ENCODE peak calls at places on chromosomes 12 and 14, in six cellular contexts. S is WTC11, P is BJ, R is stomach, Q is foreskin fibroblast, K is fibroblast of the aortic adventitia. X is an unnamed sample.

GRCh38 chr12:84793558-84794367 is 118.8 kb downstream of the SLC6A15 start:
- DNase-seq in K (peak; percentile 44), R (no peak), Q (peak; percentile 61), P (no peak), S (no peak), X (no peak)

GRCh38 chr12:2834581-2835491 is at the start of gene NRIP2:
- DNase-seq in K (peak; percentile 65), P (no peak), S (peak; percentile 51), R (no peak), Q (peak; percentile 64), X (no peak)

GRCh38 chr14:72948481-72949138 is 22.3 kb downstream of the DCAF4 start:
- DNase-seq in R (peak; percentile 72), K (peak; percentile 74), Q (peak; percentile 82), P (no peak), S (peak; percentile 82), X (peak; percentile 81)

GRCh38 chr12:85385406-85385805 is 105.4 kb downstream of the ALX1 start:
- DNase-seq in P (no peak), R (no peak), S (no peak), Q (no peak), K (no peak), X (no peak)

GRCh38 chr12:117069926-117070900 is 29.0 kb downstream of the TESC start:
- DNase-seq in S (no peak), P (no peak), K (no peak), R (peak; percentile 54), Q (no peak), X (no peak)

GRCh38 chr12:76119887-76120286 is 35.4 kb upstream of the NAP1L1 start:
- DNase-seq in P (no peak), S (no peak), Q (no peak), K (no peak), R (no peak), X (no peak)

GRCh38 chr14:65847065-65847847 is 434.7 kb downstream of the FUT8 start:
- DNase-seq in K (no peak), S (no peak), P (no peak), Q (no peak), R (no peak), X (peak; percentile 10)

GRCh38 chr12:42729532-42729895 is 140.0 kb upstream of the PRICKLE1 start:
- DNase-seq in Q (no peak), P (no peak), S (no peak), K (no peak), R (no peak), X (no peak)

GRCh38 chr14:70108419-70108818 is 80.3 kb downstream of the SLC8A3 start:
- DNase-seq in Q (no peak), P (no peak), R (no peak), S (no peak), K (no peak), X (no peak)

GRCh38 chr12:2693204-2693860 is 101.4 kb upstream of the FKBP4 start:
- DNase-seq in R (no peak), Q (no peak), P (no peak), S (no peak), K (no peak), X (no peak)

GRCh38 chr14:93986972-93987371 is 10.1 kb upstream of the CCDC197 start:
- DNase-seq in S (no peak), Q (no peak), P (no peak), R (no peak), K (no peak), X (no peak)

GRCh38 chr12:97556201-97556824 is 93.7 kb downstream of the RMST start:
- DNase-seq in K (no peak), Q (no peak), R (peak; percentile 33), P (no peak), S (no peak), X (no peak)

GRCh38 chr12:89470741-89471504 is 53.7 kb downstream of the GALNT4 start:
- DNase-seq in S (no peak), R (no peak), K (peak; percentile 71), Q (peak; percentile 73), P (no peak), X (no peak)

GRCh38 chr14:95482967-95483842 is 33.2 kb downstream of the SYNE3 start:
- DNase-seq in S (no peak), Q (peak; percentile 98), R (peak; percentile 67), P (peak; percentile 94), K (peak; percentile 96), X (no peak)

GRCh38 chr12:106309671-106310313 is 7.3 kb downstream of the TCP11L2 start:
- DNase-seq in K (peak; percentile 71), R (no peak), Q (peak; percentile 71), P (peak; percentile 50), S (no peak), X (no peak)

GRCh38 chr14:90740946-90741681 is 75.1 kb downstream of the TTC7B start:
- DNase-seq in K (no peak), R (no peak), S (no peak), Q (no peak), P (no peak), X (no peak)

GRCh38 chr12:7160183-7160582 is 29.3 kb upstream of the PEX5 start:
- DNase-seq in R (no peak), K (no peak), S (no peak), P (no peak), Q (no peak), X (no peak)

GRCh38 chr14:72643317-72643801 is 250.5 kb downstream of the DPF3 start:
- DNase-seq in Q (peak; percentile 98), S (no peak), K (peak; percentile 97), R (no peak), P (peak; percentile 94), X (no peak)

GRCh38 chr12:11635341-11635740 is 14.1 kb upstream of the ETV6 start:
- DNase-seq in Q (peak; percentile 17), S (no peak), K (no peak), R (no peak), P (no peak), X (no peak)

DNA sequence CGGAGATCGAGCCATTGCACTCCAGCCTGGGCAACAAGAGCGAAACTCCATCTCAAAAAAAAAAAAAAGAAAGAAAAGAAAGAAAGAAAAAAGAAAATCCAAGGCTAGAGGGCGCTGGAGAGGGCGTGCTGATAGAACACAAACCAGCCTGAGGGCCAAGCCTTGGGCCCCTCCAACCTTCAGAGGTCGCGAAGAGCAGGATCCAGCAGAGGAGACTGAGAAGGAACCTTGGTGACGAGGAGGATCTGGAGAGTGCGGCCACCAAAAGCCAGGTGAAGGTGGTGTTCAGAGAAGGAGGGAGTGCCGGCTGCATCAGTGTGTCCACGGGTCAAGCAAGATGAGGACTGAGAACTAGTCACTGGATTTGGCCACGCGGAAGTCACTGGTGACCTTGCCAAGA is 4.1 kb upstream of the DYNC1H1 start:
- DNase-seq in R (no peak), P (no peak), S (peak; percentile 44), Q (peak; percentile 45), K (peak; percentile 32), X (no peak)
- TF ChIP-seq CTCF in R (peak; percentile 35), P (peak; percentile 56), S (peak; percentile 19), Q (peak; percentile 57), K (peak; percentile 60), X (no peak)

GRCh38 chr12:50926415-50926814 is 25.9 kb upstream of the HIGD1C start:
- DNase-seq in Q (no peak), R (no peak), K (no peak), S (no peak), P (no peak), X (no peak)

GRCh38 chr12:50924131-50924438 is 28.3 kb upstream of the HIGD1C start:
- DNase-seq in Q (no peak), P (no peak), R (no peak), K (no peak), S (no peak), X (no peak)

GRCh38 chr12:50924439-50925341 is 27.7 kb upstream of the HIGD1C start:
- DNase-seq in Q (peak; percentile 95), K (peak; percentile 98), R (peak; percentile 95), P (peak; percentile 44), S (no peak), X (peak; percentile 80)

GRCh38 chr12:50925920-50926319 is 26.4 kb upstream of the HIGD1C start:
- DNase-seq in Q (no peak), K (no peak), R (no peak), P (no peak), S (no peak), X (no peak)

GRCh38 chr12:50925342-50925651 is 27.0 kb upstream of the HIGD1C start:
- DNase-seq in P (no peak), K (peak; percentile 5), Q (peak; percentile 16), S (peak; percentile 28), R (no peak), X (no peak)
- TF ChIP-seq CTCF in P (no peak), K (no peak), Q (no peak), S (no peak), R (no peak), X (no peak)

DNA sequence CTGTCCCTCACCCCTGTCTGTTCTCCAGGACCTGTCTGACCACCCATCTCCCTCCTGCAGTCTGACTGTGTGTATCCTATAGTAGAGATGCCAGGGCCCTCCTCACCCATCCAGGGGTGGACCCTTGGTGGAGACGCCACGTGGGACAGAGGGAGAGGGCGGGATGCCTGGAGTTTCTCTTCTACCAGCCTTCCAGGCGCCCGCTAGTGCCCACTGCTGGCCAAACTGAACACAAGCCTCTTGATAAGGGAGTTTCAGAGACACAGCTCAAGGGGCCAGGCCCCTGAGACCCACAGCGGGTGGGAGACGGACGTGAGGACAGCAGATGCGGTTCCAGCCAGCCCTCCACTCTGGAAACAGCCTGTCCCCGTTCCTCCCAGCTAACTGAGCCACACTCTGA is 147.3 kb downstream of the RBM19 start:
- DNase-seq in P (no peak), Q (peak; percentile 34), K (no peak), S (peak; percentile 82), R (no peak), X (no peak)
- TF ChIP-seq CTCF in P (peak; percentile 49), Q (peak; percentile 52), K (peak; percentile 45), S (peak; percentile 60), R (no peak), X (no peak)

GRCh38 chr12:123063535-123063934 is 83.1 kb downstream of the ARL6IP4 start:
- DNase-seq in K (no peak), R (no peak), P (no peak), Q (peak; percentile 52), S (peak; percentile 76), X (no peak)

GRCh38 chr12:123065666-123066457 is 85.0 kb downstream of the PITPNM2 start:
- DNase-seq in P (no peak), R (no peak), K (no peak), Q (no peak), S (no peak), X (no peak)

GRCh38 chr12:123064356-123064755 is 83.9 kb downstream of the ARL6IP4 start:
- DNase-seq in Q (no peak), K (no peak), S (no peak), R (no peak), P (no peak), X (no peak)

GRCh38 chr12:123062682-123063426 is 82.4 kb downstream of the ARL6IP4 start:
- DNase-seq in Q (peak; percentile 89), K (peak; percentile 63), R (peak; percentile 47), P (no peak), S (no peak), X (no peak)

DNA sequence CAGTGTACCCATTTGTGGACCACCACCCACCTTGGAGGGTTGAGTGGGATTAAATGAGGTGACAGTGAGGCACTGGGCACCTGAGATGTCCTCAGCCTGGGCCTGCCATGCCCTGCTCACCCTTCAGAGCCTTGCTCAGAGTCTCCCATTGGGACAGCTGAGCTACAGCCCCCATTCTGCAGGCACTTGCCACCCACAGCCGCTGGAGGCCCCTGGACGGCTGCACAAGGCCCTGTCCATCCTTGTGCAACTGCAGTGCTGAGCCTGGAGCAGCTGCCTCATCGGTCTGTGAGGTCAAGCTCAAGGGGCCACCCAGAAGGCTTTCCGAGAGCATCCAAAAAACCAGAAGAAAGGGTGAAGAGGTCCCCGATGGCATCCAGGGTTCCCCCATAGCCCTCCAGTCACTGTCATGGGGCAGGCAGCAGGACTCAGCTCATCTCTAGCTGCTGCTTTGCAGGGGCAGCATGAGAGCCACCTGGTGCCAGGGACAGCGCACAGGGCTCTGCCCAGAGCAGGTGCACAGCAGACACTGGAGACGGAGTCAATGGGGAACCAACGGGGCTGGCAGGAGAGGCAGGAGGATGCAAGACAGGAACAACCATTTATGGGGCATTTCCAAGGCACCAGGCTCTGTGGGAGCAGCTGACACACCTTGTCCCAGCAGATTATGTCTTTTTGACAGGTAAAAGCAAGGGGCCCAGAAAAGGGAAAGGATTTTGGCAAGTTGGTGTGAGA is 84.6 kb downstream of the ARL6IP4 start:
- DNase-seq in Q (no peak), R (no peak), P (no peak), S (no peak), K (no peak), X (no peak)
- TF ChIP-seq CTCF in Q (no peak), R (no peak), P (no peak), S (no peak), K (no peak), X (no peak)